ENCODE peak calls at places on chromosome 5, in four cellular contexts. D is lower lobe of right lung; M is stimulated activated CD4-positive, alpha-beta T cell treated with anti-CD3 and anti-CD28 coated beads, Interleukin-1b, Interleukin-23, amount 100 ng/mL, for 24 hours; G is astrocyte of the spinal cord. X is an unnamed sample.

GRCh38 chr5:170254056-170254455 is 21.3 kb downstream of the C5orf58 start:
- DNase-seq in D (no peak), M (peak; percentile 58), G (no peak), X (no peak)

GRCh38 chr5:30620481-30621085 is 572.9 kb upstream of the CDH6 start:
- DNase-seq in D (no peak), M (no peak), G (no peak), X (no peak)

GRCh38 chr5:169811680-169812079 is 168.6 kb downstream of the INSYN2B start:
- DNase-seq in D (no peak), M (no peak), G (no peak), X (no peak)

GRCh38 chr5:112119527-112119926 is 299.6 kb downstream of the EPB41L4A start:
- DNase-seq in D (no peak), M (no peak), G (no peak), X (peak; percentile 6)

GRCh38 chr5:52894451-52894850 is 94.7 kb upstream of the ITGA2 start:
- DNase-seq in D (no peak), M (no peak), G (no peak), X (no peak)

GRCh38 chr5:171968512-171968911 is 37.9 kb downstream of the FBXW11 start:
- DNase-seq in D (no peak), M (no peak), G (no peak), X (peak; percentile 21)

GRCh38 chr5:135327429-135328127 is 71.5 kb downstream of the MACROH2A1 start:
- DNase-seq in D (no peak), M (no peak), G (no peak), X (no peak)

GRCh38 chr5:142293486-142293885 is 31.3 kb downstream of the SPRY4 start:
- DNase-seq in D (no peak), M (no peak), G (no peak), X (no peak)

GRCh38 chr5:179312557-179313235 is 32.6 kb downstream of the ADAMTS2 start:
- DNase-seq in D (no peak), M (no peak), G (no peak), X (no peak)

GRCh38 chr5:1944408-1944807 is 61.7 kb upstream of the IRX4 start:
- DNase-seq in D (no peak), M (no peak), G (no peak), X (no peak)

GRCh38 chr5:7756453-7756852 is 94.5 kb downstream of the CFAP90 start:
- DNase-seq in D (no peak), M (no peak), G (no peak), X (peak; percentile 43)

GRCh38 chr5:14135621-14136020 is 7.5 kb upstream of the TRIO start:
- DNase-seq in D (no peak), M (no peak), G (no peak), X (no peak)